ENCODE peak calls at places on chromosomes 11 and 22, in ten cellular contexts. L is lower leg skin, X is cardiac muscle cell, W is AG09309, V is HCT116, Z is kidney, D is BE2C, E is heart right ventricle, H is fibroblast of pulmonary artery, B is astrocyte of the cerebellum. K is an unnamed sample.

GRCh38 chr11:68916439-68916838 is 12.7 kb downstream of the IGHMBP2 start:
- DNase-seq in L (no peak), X (no peak), W (no peak), V (no peak), Z (peak), D (no peak), E (no peak), H (no peak), B (no peak), K (no peak)

GRCh38 chr11:65932558-65932919 is 12.7 kb upstream of the TSGA10IP start:
- DNase-seq in L (no peak), X (peak), W (no peak), V (no peak), Z (no peak), D (no peak), E (no peak), H (peak), B (no peak), K (no peak)

GRCh38 chr22:19290400-19291217 is 910 bp downstream of the CLTCL1 start:
- DNase-seq in L (no peak), X (peak), W (no peak), V (no peak), Z (peak), D (no peak), E (peak), H (no peak), B (no peak), K (no peak)

GRCh38 chr11:67409261-67409666 is 5.4 kb downstream of the TBC1D10C start:
- DNase-seq in L (no peak), X (no peak), W (no peak), V (no peak), Z (peak), D (no peak), E (no peak), H (no peak), B (no peak), K (no peak)

GRCh38 chr11:67389477-67389876 is 2.3 kb upstream of the RAD9A start:
- DNase-seq in L (no peak), X (peak), W (no peak), V (no peak), Z (no peak), D (peak), E (peak), H (no peak), B (no peak), K (peak)

GRCh38 chr11:57787920-57788716 is 26.5 kb downstream of the CTNND1 start:
- DNase-seq in L (peak), X (no peak), W (no peak), V (no peak), Z (no peak), D (no peak), E (no peak), H (no peak), B (no peak), K (no peak)

GRCh38 chr11:87122852-87123251 is 85.1 kb downstream of the TMEM135 start:
- DNase-seq in L (no peak), X (no peak), W (no peak), V (no peak), Z (no peak), D (no peak), E (no peak), H (no peak), B (no peak), K (no peak)

GRCh38 chr22:40727607-40728325 is 48.5 kb downstream of the MCHR1 start:
- DNase-seq in L (no peak), X (no peak), W (no peak), V (no peak), Z (no peak), D (no peak), E (no peak), H (no peak), B (no peak), K (no peak)

GRCh38 chr11:36564376-36565032 is 3.3 kb upstream of the RAG1 start:
- DNase-seq in L (peak), X (peak), W (peak), V (peak), Z (no peak), D (peak), E (no peak), H (peak), B (peak), K (no peak)

GRCh38 chr22:27754247-27754887 is 47.2 kb downstream of the MN1 start:
- DNase-seq in L (no peak), X (no peak), W (no peak), V (no peak), Z (no peak), D (no peak), E (no peak), H (no peak), B (peak), K (no peak)

GRCh38 chr11:59425131-59425530 is 1.1 kb downstream of the OR5A2 start:
- DNase-seq in L (no peak), X (no peak), W (no peak), V (no peak), Z (no peak), D (no peak), E (no peak), H (no peak), B (no peak), K (no peak)

GRCh38 chr11:129828301-129828836 is 12.7 kb downstream of the TMEM45B start:
- DNase-seq in L (no peak), X (no peak), W (no peak), V (peak), Z (no peak), D (no peak), E (no peak), H (peak), B (no peak), K (no peak)

GRCh38 chr11:77776455-77776854 is 44.1 kb downstream of the RSF1 start:
- DNase-seq in L (no peak), X (no peak), W (no peak), V (peak), Z (no peak), D (no peak), E (no peak), H (peak), B (no peak), K (no peak)
- TF ChIP-seq CTCF in L (no peak), X (peak), W (peak), V (peak), Z (peak), D (peak), E (no peak), H (peak), B (no peak), K (peak)

GRCh38 chr22:46563381-46564083 is 26.1 kb upstream of the CELSR1 start:
- DNase-seq in L (peak), X (peak), W (no peak), V (peak), Z (peak), D (peak), E (peak), H (peak), B (no peak), K (peak)
- H3K4me3 ChIP-seq in L (no peak), X (no peak), W (no peak), V (peak), Z (no peak), D (peak), E (no peak), H (no peak), B (no peak), K (peak)

DNA sequence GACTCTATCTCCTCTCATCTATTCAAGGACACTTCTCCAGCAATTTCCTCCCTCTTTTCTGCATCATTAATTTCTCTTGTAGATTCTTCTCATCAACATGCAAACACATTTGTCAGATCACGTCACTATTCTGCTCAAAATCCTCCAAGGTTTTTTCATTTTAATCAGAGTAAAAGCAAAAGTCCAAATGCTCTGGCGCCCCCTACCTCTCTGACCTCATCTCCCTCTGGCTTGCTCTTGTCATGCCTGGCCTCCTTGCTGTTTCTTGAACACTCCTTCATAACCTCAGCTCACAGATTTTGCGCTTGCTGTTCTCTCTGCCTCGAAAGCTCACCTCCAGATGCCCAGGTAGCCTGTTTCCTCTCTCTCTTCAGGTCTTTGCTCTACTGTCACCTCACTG is 22.4 kb downstream of the RTCB start:
- DNase-seq in L (no peak), X (peak), W (no peak), V (no peak), Z (no peak), D (peak), E (no peak), H (peak), B (no peak), K (no peak)
- TF ChIP-seq CTCF in L (no peak), X (peak), W (peak), V (no peak), Z (peak), D (peak), E (peak), H (peak), B (peak), K (peak)

GRCh38 chr11:64571410-64572091 is 19.5 kb upstream of the SLC22A12 start:
- DNase-seq in L (peak), X (no peak), W (no peak), V (no peak), Z (no peak), D (no peak), E (no peak), H (no peak), B (no peak), K (no peak)
- H3K4me3 ChIP-seq in L (no peak), X (no peak), W (no peak), V (no peak), Z (no peak), D (no peak), E (no peak), H (no peak), B (no peak), K (no peak)

DNA sequence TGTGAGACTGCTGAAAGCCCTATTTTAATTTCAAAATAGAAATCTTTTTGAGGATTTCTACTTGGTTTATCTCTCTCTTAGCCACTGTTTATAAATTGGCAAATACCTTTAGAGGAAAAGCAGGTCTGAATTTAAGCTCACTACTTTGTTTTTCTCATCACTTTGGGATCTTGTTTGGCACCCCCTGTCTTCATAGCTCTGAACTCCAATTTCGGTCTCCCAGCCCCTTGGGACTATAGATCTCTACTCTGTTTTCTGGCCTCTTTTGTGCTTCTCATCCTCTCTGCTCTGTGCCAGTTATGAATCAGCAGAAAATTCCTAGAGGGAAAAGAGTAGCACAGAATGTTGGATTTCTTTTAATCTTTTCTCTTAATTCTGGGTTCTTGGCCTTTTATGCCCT is 118.3 kb downstream of the CYP2R1 start:
- DNase-seq in L (no peak), X (no peak), W (no peak), V (no peak), Z (no peak), D (no peak), E (no peak), H (peak), B (no peak), K (no peak)
- TF ChIP-seq CTCF in L (no peak), X (peak), W (peak), V (no peak), Z (no peak), D (peak), E (no peak), H (peak), B (peak), K (peak)